ENCODE peak calls at places on chromosome 22, in ten cellular contexts. N, O, P, V, Z, D, Y, X, T and K are unnamed samples.

GRCh38 chr22:37324340-37325023 is 42.2 kb downstream of the CYTH4 start:
- DNase-seq in N (no peak), X (no peak), Y (no peak), Z (no peak), D (no peak), O (no peak), V (no peak), T (no peak), P (no peak), K (no peak)

GRCh38 chr22:25053153-25053805 is 100.8 kb downstream of the KIAA1671 start:
- DNase-seq in Y (no peak), P (no peak), V (no peak), O (no peak), N (no peak), T (no peak), X (peak; percentile 81), D (no peak), Z (no peak), K (no peak)

GRCh38 chr22:40911772-40912171 is 39.4 kb upstream of the RBX1 start:
- DNase-seq in D (no peak), N (no peak), P (peak; percentile 58), V (no peak), X (no peak), Y (no peak), Z (no peak), T (no peak), O (no peak), K (no peak)

GRCh38 chr22:20244744-20245576 is 23.2 kb downstream of the RTN4R start:
- DNase-seq in X (peak; percentile 71), Y (peak; percentile 32), O (peak; percentile 63), T (no peak), V (peak; percentile 62), N (no peak), Z (peak; percentile 46), D (no peak), P (no peak), K (no peak)

GRCh38 chr22:19239464-19239863 is 52.1 kb downstream of the CLTCL1 start:
- DNase-seq in N (no peak), T (no peak), D (no peak), Y (no peak), Z (no peak), V (no peak), P (no peak), X (no peak), O (no peak), K (no peak)

GRCh38 chr22:42368379-42369249 is 63.6 kb downstream of the NFAM1 start:
- DNase-seq in D (peak; percentile 16), Z (no peak), Y (peak; percentile 16), V (no peak), P (no peak), N (no peak), T (peak; percentile 23), O (peak; percentile 6), X (peak; percentile 53), K (no peak)

GRCh38 chr22:43470218-43470617 is 58.4 kb downstream of the MPPED1 start:
- DNase-seq in Y (no peak), Z (no peak), T (no peak), V (no peak), N (no peak), O (no peak), P (no peak), X (no peak), D (no peak), K (no peak)

GRCh38 chr22:42932857-42933782 is 76.0 kb upstream of the ARFGAP3 start:
- DNase-seq in Y (peak; percentile 29), D (no peak), T (no peak), X (peak; percentile 73), N (no peak), V (peak; percentile 56), P (peak; percentile 33), Z (no peak), O (no peak), K (no peak)

GRCh38 chr22:36991220-36991619 is 28.0 kb downstream of the TST start:
- DNase-seq in P (no peak), D (no peak), Y (no peak), Z (no peak), O (no peak), X (no peak), T (no peak), N (no peak), V (no peak), K (no peak)

GRCh38 chr22:46129390-46130041 is 20.8 kb upstream of the PPARA start:
- DNase-seq in D (no peak), O (no peak), Z (no peak), Y (no peak), X (peak; percentile 77), P (no peak), T (peak; percentile 80), V (peak; percentile 70), N (no peak), K (no peak)

GRCh38 chr22:29306830-29307657 is 594 bp downstream of the GAS2L1 start:
- DNase-seq in Y (peak; percentile 41), X (peak; percentile 85), Z (peak; percentile 88), T (peak; percentile 88), P (peak; percentile 71), N (no peak), O (peak; percentile 14), D (peak; percentile 88), V (peak; percentile 59), K (peak; percentile 88)

GRCh38 chr22:50112151-50113118 is 22.6 kb downstream of the MOV10L1 start:
- DNase-seq in T (no peak), X (no peak), D (peak; percentile 14), O (peak; percentile 5), V (no peak), Y (no peak), P (peak; percentile 64), Z (no peak), N (no peak), K (no peak)

GRCh38 chr22:46695346-46696224 is 42.5 kb downstream of the CERK start:
- DNase-seq in X (no peak), D (no peak), V (no peak), Z (no peak), O (no peak), N (no peak), P (no peak), T (no peak), Y (no peak), K (no peak)

GRCh38 chr22:46796566-46797195 is 34.2 kb downstream of the TBC1D22A start:
- DNase-seq in Y (no peak), V (no peak), P (no peak), Z (no peak), X (peak; percentile 40), N (no peak), O (no peak), D (no peak), T (no peak), K (peak; percentile 67)

GRCh38 chr22:48758905-48759875 is 1068.5 kb downstream of the BRD1 start:
- DNase-seq in P (no peak), V (no peak), N (no peak), Y (peak; percentile 2), Z (no peak), X (peak; percentile 25), O (no peak), T (no peak), D (no peak), K (peak; percentile 65)

GRCh38 chr22:49768961-49769690 is 58.5 kb downstream of the BRD1 start:
- DNase-seq in T (peak; percentile 27), O (no peak), X (peak; percentile 44), Z (peak; percentile 13), P (peak; percentile 43), D (no peak), Y (no peak), N (no peak), V (no peak), K (no peak)

GRCh38 chr22:44668190-44668885 is 33.7 kb upstream of the PRR5 start:
- DNase-seq in Z (peak; percentile 48), V (no peak), Y (peak; percentile 24), T (no peak), O (peak; percentile 23), N (no peak), D (no peak), P (no peak), X (no peak), K (no peak)

GRCh38 chr22:46373166-46373565 is 37.7 kb downstream of the TRMU start:
- DNase-seq in D (no peak), X (no peak), T (no peak), O (no peak), V (no peak), P (no peak), N (no peak), Y (no peak), Z (no peak), K (no peak)

GRCh38 chr22:28917747-28918543 is 34.6 kb downstream of the ZNRF3 start:
- DNase-seq in D (no peak), X (no peak), N (no peak), T (peak; percentile 28), Y (no peak), Z (peak; percentile 23), V (no peak), O (no peak), P (peak; percentile 10), K (no peak)

GRCh38 chr22:28139993-28140392 is 220.9 kb upstream of the PITPNB start:
- DNase-seq in N (no peak), Y (no peak), O (no peak), P (peak; percentile 88), T (no peak), X (no peak), D (no peak), V (no peak), Z (no peak), K (no peak)

GRCh38 chr22:20567371-20567847 is 60.0 kb downstream of the MED15 start:
- DNase-seq in N (no peak), O (no peak), X (no peak), T (peak; percentile 6), V (no peak), P (peak; percentile 78), Z (no peak), Y (no peak), D (peak; percentile 69), K (no peak)

GRCh38 chr22:44995282-44995597 is 14.6 kb downstream of the PHF21B start:
- DNase-seq in Y (no peak), T (no peak), X (no peak), P (no peak), Z (peak; percentile 40), O (no peak), N (no peak), D (no peak), V (no peak), K (no peak)

GRCh38 chr22:31326877-31327276 is 19.3 kb downstream of the PATZ1 start:
- DNase-seq in V (no peak), Y (no peak), N (no peak), O (no peak), Z (no peak), D (no peak), X (no peak), P (no peak), T (no peak), K (no peak)

GRCh38 chr22:26239561-26239960 is 70.3 kb downstream of the SEZ6L start:
- DNase-seq in N (no peak), O (no peak), Z (no peak), X (no peak), D (no peak), T (no peak), P (no peak), V (no peak), Y (no peak), K (no peak)

GRCh38 chr22:27995801-27996528 is 76.9 kb upstream of the PITPNB start:
- DNase-seq in D (peak; percentile 29), V (no peak), X (no peak), Z (peak; percentile 5), N (no peak), T (no peak), Y (no peak), P (no peak), O (no peak), K (no peak)

GRCh38 chr22:24875862-24876506 is 70.0 kb downstream of the SGSM1 start:
- DNase-seq in O (no peak), N (no peak), Z (no peak), P (no peak), Y (no peak), D (peak; percentile 16), X (no peak), V (no peak), T (no peak), K (no peak)

GRCh38 chr22:31757265-31757664 is 3.4 kb downstream of the DEPDC5 start:
- DNase-seq in T (no peak), D (no peak), Y (no peak), O (no peak), Z (no peak), V (no peak), X (no peak), P (no peak), N (no peak), K (no peak)

GRCh38 chr22:19579113-19579811 is 55.1 kb upstream of the CLDN5 start:
- DNase-seq in N (no peak), Y (no peak), T (no peak), X (no peak), P (no peak), Z (no peak), D (no peak), O (no peak), V (no peak), K (no peak)